ENCODE peak calls at places on chromosomes 11 and 22, in eight cellular contexts. B is fibroblast of lung, L is choroid plexus epithelial cell, Q is HFFc6, Y is fibroblast of the aortic adventitia, E is upper lobe of right lung, J is HCT116, K is cardiac fibroblast. S is an unnamed sample.

GRCh38 chr11:76224461-76225121 is 18.3 kb upstream of the WNT11 start:
- DNase-seq in B (no peak), L (no peak), Q (no peak), Y (no peak), E (no peak), J (no peak), K (no peak), S (no peak)

GRCh38 chr11:46108752-46109151 is 12.5 kb downstream of the PHF21A start:
- DNase-seq in B (no peak), L (no peak), Q (no peak), Y (no peak), E (no peak), J (no peak), K (no peak), S (no peak)

GRCh38 chr11:69335461-69336386 is 41.8 kb downstream of the MYEOV start:
- DNase-seq in B (peak), L (no peak), Q (no peak), Y (no peak), E (peak), J (no peak), K (no peak), S (no peak)

GRCh38 chr11:74714904-74715303 is 16.3 kb downstream of the CHRDL2 start:
- DNase-seq in B (no peak), L (no peak), Q (no peak), Y (no peak), E (no peak), J (no peak), K (no peak), S (no peak)

GRCh38 chr11:83641511-83641910 is 355.3 kb upstream of the CCDC90B start:
- DNase-seq in B (peak), L (no peak), Q (peak), Y (peak), E (no peak), J (no peak), K (peak), S (no peak)

GRCh38 chr11:82718307-82718706 is 15.4 kb downstream of the FAM181B start:
- DNase-seq in B (peak), L (peak), Q (peak), Y (peak), E (no peak), J (peak), K (peak), S (no peak)

GRCh38 chr11:70729949-70730348 is 331.6 kb downstream of the CTTN start:
- DNase-seq in B (no peak), L (no peak), Q (no peak), Y (no peak), E (no peak), J (no peak), K (no peak), S (peak)

GRCh38 chr11:105903113-105903512 is 118.9 kb downstream of the MSANTD4 start:
- DNase-seq in B (peak), L (peak), Q (no peak), Y (no peak), E (no peak), J (no peak), K (no peak), S (no peak)

GRCh38 chr11:69588270-69588669 is 52.7 kb upstream of the CCND1 start:
- DNase-seq in B (peak), L (peak), Q (peak), Y (peak), E (no peak), J (peak), K (peak), S (no peak)

GRCh38 chr11:73185680-73186293 is 32.3 kb upstream of the P2RY2 start:
- DNase-seq in B (peak), L (peak), Q (peak), Y (peak), E (no peak), J (no peak), K (peak), S (peak)

GRCh38 chr11:2399488-2400068 is 972 bp upstream of the TSSC4 start:
- DNase-seq in B (no peak), L (peak), Q (no peak), Y (peak), E (no peak), J (no peak), K (peak), S (no peak)

GRCh38 chr11:129192150-129192549 is at the start of gene ARHGAP32:
- DNase-seq in B (no peak), L (no peak), Q (no peak), Y (no peak), E (no peak), J (no peak), K (no peak), S (no peak)

GRCh38 chr11:65204646-65205601 is 23.2 kb downstream of the CAPN1 start:
- DNase-seq in B (peak), L (peak), Q (no peak), Y (peak), E (peak), J (no peak), K (peak), S (peak)

GRCh38 chr11:10109836-10110235 is 184.2 kb downstream of the SBF2 start:
- DNase-seq in B (peak), L (peak), Q (peak), Y (peak), E (no peak), J (no peak), K (peak), S (no peak)

GRCh38 chr11:2718817-2719438 is 19.1 kb upstream of the KCNQ1OT1 start:
- DNase-seq in B (no peak), L (no peak), Q (no peak), Y (no peak), E (no peak), J (no peak), K (no peak), S (no peak)

GRCh38 chr11:95150977-95151684 is 61.5 kb downstream of the ENDOD1 start:
- DNase-seq in B (peak), L (peak), Q (peak), Y (peak), E (peak), J (peak), K (peak), S (peak)

GRCh38 chr22:39239561-39240423 is 5.0 kb downstream of the PDGFB start:
- DNase-seq in B (no peak), L (no peak), Q (no peak), Y (no peak), E (peak), J (no peak), K (no peak), S (no peak)

GRCh38 chr11:61694971-61695706 is 14.9 kb downstream of the DAGLA start:
- DNase-seq in B (no peak), L (no peak), Q (no peak), Y (no peak), E (peak), J (no peak), K (no peak), S (no peak)

GRCh38 chr22:27327981-27328721 is 473.4 kb downstream of the MN1 start:
- DNase-seq in B (no peak), L (no peak), Q (no peak), Y (no peak), E (no peak), J (no peak), K (no peak), S (no peak)
- TF ChIP-seq CTCF in B (no peak), L (peak), Q (no peak), Y (no peak), E (no peak), J (no peak), K (no peak), S (no peak)

DNA sequence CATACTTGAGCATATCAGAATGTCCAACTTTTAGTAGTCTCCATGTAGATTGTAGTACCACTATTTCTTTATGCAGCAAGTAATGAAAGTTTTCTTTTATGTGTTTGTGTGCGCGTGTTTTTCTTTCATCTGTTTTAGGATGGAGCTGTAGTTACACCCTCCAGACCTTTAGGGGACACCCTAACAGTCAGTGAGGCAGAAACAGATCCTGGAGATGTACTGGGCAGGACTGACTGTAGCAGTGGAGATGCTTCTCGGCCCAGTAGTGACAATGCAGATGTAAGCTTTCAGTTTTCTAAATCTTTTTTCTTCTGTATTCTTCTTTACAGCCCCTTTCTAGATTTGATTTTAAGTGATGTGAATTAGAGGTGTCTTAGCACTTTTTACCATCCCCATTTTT is 79.9 kb upstream of the GRIK4 start:
- DNase-seq in B (peak), L (peak), Q (peak), Y (no peak), E (no peak), J (peak), K (peak), S (no peak)
- TF ChIP-seq CTCF in B (peak), L (peak), Q (peak), Y (peak), E (peak), J (no peak), K (peak), S (no peak)

DNA sequence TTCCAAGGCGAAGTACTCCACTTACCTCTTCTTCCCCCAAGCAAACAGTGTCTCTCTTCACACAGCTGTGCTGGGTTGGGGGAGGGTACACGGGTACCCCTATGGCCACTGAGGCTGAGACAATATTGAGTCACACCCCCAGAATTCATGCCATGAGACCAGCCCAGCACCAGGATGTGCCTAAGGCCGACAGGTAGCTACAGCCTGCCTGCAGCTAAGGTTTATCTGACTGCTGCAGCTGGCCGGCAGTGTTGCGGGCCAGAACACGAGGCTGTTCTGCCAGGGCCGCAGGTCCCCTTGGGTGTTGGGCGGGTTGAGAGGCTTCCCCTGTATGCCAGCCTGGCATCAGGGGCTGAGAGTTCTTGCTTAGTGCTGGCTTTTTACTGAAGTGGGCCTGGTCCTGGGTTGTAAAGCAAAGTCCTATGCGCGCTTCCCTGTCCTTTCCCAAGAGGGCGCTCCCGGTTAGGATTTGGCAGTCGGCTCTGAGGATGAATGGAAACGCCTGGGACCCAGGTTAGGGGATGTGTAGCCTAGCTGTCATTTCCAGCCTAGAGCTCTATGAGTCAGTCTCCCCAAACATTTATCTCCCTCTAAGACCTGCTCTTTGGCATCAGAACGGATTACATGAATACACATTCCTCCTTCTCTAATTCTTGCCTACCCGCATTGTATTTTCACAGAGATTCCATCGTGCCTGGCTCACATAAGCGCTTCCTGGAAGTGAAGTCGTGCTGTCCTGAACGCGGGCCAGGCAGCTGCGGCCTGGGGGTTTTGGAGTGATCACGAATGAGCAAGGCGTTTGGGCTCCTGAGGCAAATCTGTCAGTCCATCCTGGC is 7.1 kb downstream of the USP18 start:
- DNase-seq in B (peak), L (peak), Q (peak), Y (peak), E (peak), J (peak), K (peak), S (no peak)
- TF ChIP-seq CTCF in B (peak), L (peak), Q (peak), Y (peak), E (peak), J (peak), K (peak), S (peak)

GRCh38 chr11:115693002-115693401 is 188.8 kb upstream of the CADM1 start:
- DNase-seq in B (no peak), L (no peak), Q (no peak), Y (no peak), E (no peak), J (no peak), K (no peak), S (no peak)
- TF ChIP-seq CTCF in B (no peak), L (no peak), Q (no peak), Y (no peak), E (no peak), J (no peak), K (no peak), S (no peak)

GRCh38 chr11:79857404-79857803 is 416.6 kb upstream of the TENM4 start:
- DNase-seq in B (no peak), L (no peak), Q (no peak), Y (no peak), E (no peak), J (no peak), K (no peak), S (no peak)

GRCh38 chr11:79864882-79865281 is 424.1 kb upstream of the TENM4 start:
- DNase-seq in B (no peak), L (no peak), Q (no peak), Y (no peak), E (no peak), J (no peak), K (no peak), S (no peak)

GRCh38 chr11:79860336-79860735 is 419.5 kb upstream of the TENM4 start:
- DNase-seq in B (no peak), L (no peak), Q (no peak), Y (no peak), E (no peak), J (no peak), K (no peak), S (no peak)
- TF ChIP-seq CTCF in B (no peak), L (no peak), Q (no peak), Y (no peak), E (no peak), J (no peak), K (no peak), S (no peak)

S was measured in CD14-positive monocyte.